ENCODE peak calls at places on chromosome 13, in ten cellular contexts. O is kidney epithelial cell, U is nephron progenitor cell, N is left ventricle myocardium inferior, Y is IMR-90, C is Caco-2, W is glutamatergic neuron, H is HFF-Myc, G is HCT116, I is tibial nerve. A is an unnamed sample.

GRCh38 chr13:100176781-100177389 is 88.0 kb downstream of the PCCA start:
- DNase-seq in O (no peak), U (no peak), N (no peak), Y (peak), C (no peak), W (no peak), H (peak), G (no peak), I (no peak), A (peak)

GRCh38 chr13:107790360-107790759 is 425.0 kb downstream of the LIG4 start:
- DNase-seq in O (no peak), U (no peak), N (no peak), Y (no peak), C (no peak), W (no peak), H (no peak), G (no peak), I (no peak), A (no peak)

GRCh38 chr13:76438050-76438449 is 448.2 kb downstream of the KCTD12 start:
- DNase-seq in O (no peak), U (no peak), N (no peak), Y (peak), C (no peak), W (no peak), H (no peak), G (no peak), I (no peak), A (peak)

GRCh38 chr13:84126671-84127171 is 244.4 kb upstream of the SLITRK1 start:
- DNase-seq in O (no peak), U (no peak), N (no peak), Y (no peak), C (no peak), W (no peak), H (no peak), G (no peak), I (no peak), A (no peak)

GRCh38 chr13:97631158-97631557 is 197.2 kb downstream of the RAP2A start:
- DNase-seq in O (no peak), U (no peak), N (no peak), Y (no peak), C (no peak), W (no peak), H (no peak), G (no peak), I (no peak), A (no peak)

GRCh38 chr13:97408938-97409337 is 25.0 kb upstream of the RAP2A start:
- DNase-seq in O (no peak), U (no peak), N (no peak), Y (no peak), C (no peak), W (no peak), H (no peak), G (no peak), I (no peak), A (no peak)

GRCh38 chr13:104740616-104741222 is 1674.5 kb upstream of the SLC10A2 start:
- DNase-seq in O (no peak), U (no peak), N (no peak), Y (no peak), C (no peak), W (peak), H (no peak), G (no peak), I (no peak), A (no peak)

GRCh38 chr13:79402074-79402635 is 3.9 kb downstream of the RBM26 start:
- DNase-seq in O (no peak), U (no peak), N (no peak), Y (no peak), C (no peak), W (no peak), H (no peak), G (no peak), I (no peak), A (no peak)

GRCh38 chr13:85833938-85834337 is 34.7 kb upstream of the SLITRK6 start:
- DNase-seq in O (no peak), U (no peak), N (no peak), Y (no peak), C (no peak), W (no peak), H (no peak), G (no peak), I (no peak), A (no peak)

GRCh38 chr13:35818577-35819165 is 312.5 kb downstream of the DCLK1 start:
- DNase-seq in O (peak), U (no peak), N (no peak), Y (peak), C (no peak), W (no peak), H (no peak), G (peak), I (no peak), A (peak)

GRCh38 chr13:20702945-20703784 is at the start of gene IL17D:
- DNase-seq in O (no peak), U (peak), N (no peak), Y (no peak), C (no peak), W (peak), H (no peak), G (no peak), I (no peak), A (no peak)

GRCh38 chr13:36528105-36528504 is 95.8 kb downstream of the CCNA1 start:
- DNase-seq in O (no peak), U (no peak), N (no peak), Y (no peak), C (no peak), W (no peak), H (no peak), G (no peak), I (no peak), A (no peak)

GRCh38 chr13:20356437-20356836 is 124.3 kb upstream of the GJB6 start:
- DNase-seq in O (no peak), U (peak), N (no peak), Y (no peak), C (no peak), W (no peak), H (no peak), G (no peak), I (no peak), A (peak)

GRCh38 chr13:112062619-112063308 is 4.2 kb upstream of the SOX1 start:
- DNase-seq in O (no peak), U (peak), N (no peak), Y (no peak), C (no peak), W (peak), H (no peak), G (no peak), I (no peak), A (no peak)

GRCh38 chr13:98143157-98143553 is 261 bp downstream of the FARP1 start:
- DNase-seq in O (no peak), U (peak), N (peak), Y (no peak), C (no peak), W (no peak), H (no peak), G (no peak), I (no peak), A (no peak)

GRCh38 chr13:21009036-21009435 is 52.4 kb downstream of the LATS2 start:
- DNase-seq in O (no peak), U (no peak), N (no peak), Y (no peak), C (no peak), W (no peak), H (no peak), G (no peak), I (no peak), A (no peak)

GRCh38 chr13:20303636-20304035 is 71.5 kb upstream of the GJB6 start:
- DNase-seq in O (no peak), U (no peak), N (no peak), Y (no peak), C (no peak), W (no peak), H (no peak), G (no peak), I (no peak), A (no peak)

GRCh38 chr13:110047511-110047910 is 259.4 kb downstream of the COL4A1 start:
- DNase-seq in O (peak), U (no peak), N (peak), Y (peak), C (no peak), W (no peak), H (no peak), G (no peak), I (no peak), A (peak)

GRCh38 chr13:74771964-74772363 is 637.8 kb upstream of the KLF12 start:
- DNase-seq in O (peak), U (no peak), N (no peak), Y (peak), C (no peak), W (no peak), H (no peak), G (no peak), I (no peak), A (peak)

GRCh38 chr13:36907801-36908200 is 12.2 kb downstream of the SMAD9 start:
- DNase-seq in O (no peak), U (no peak), N (no peak), Y (no peak), C (no peak), W (peak), H (no peak), G (no peak), I (no peak), A (no peak)

GRCh38 chr13:102020611-102021216 is 381.1 kb downstream of the FGF14 start:
- DNase-seq in O (peak), U (no peak), N (no peak), Y (no peak), C (no peak), W (no peak), H (no peak), G (no peak), I (no peak), A (no peak)

GRCh38 chr13:40974460-40975407 is 44.4 kb downstream of the ELF1 start:
- DNase-seq in O (peak), U (peak), N (no peak), Y (peak), C (peak), W (no peak), H (no peak), G (peak), I (no peak), A (peak)

GRCh38 chr13:104645786-104646185 is 1579.6 kb upstream of the SLC10A2 start:
- DNase-seq in O (no peak), U (no peak), N (no peak), Y (no peak), C (no peak), W (no peak), H (no peak), G (no peak), I (no peak), A (no peak)

GRCh38 chr13:95660981-95661581 is 15.9 kb upstream of the DNAJC3 start:
- DNase-seq in O (no peak), U (no peak), N (no peak), Y (peak), C (no peak), W (no peak), H (no peak), G (peak), I (no peak), A (peak)

GRCh38 chr13:113355621-113356020 is 8.3 kb downstream of the GRTP1 start:
- DNase-seq in O (no peak), U (no peak), N (no peak), Y (no peak), C (peak), W (no peak), H (no peak), G (no peak), I (no peak), A (no peak)

GRCh38 chr13:43805071-43805468 is 18.3 kb upstream of the ENOX1 start:
- DNase-seq in O (peak), U (no peak), N (no peak), Y (peak), C (no peak), W (no peak), H (no peak), G (peak), I (no peak), A (peak)

GRCh38 chr13:92739306-92739818 is 487.2 kb upstream of the GPC6 start:
- DNase-seq in O (no peak), U (no peak), N (no peak), Y (peak), C (no peak), W (no peak), H (no peak), G (no peak), I (no peak), A (peak)

GRCh38 chr13:112136095-112136494 is 69.1 kb downstream of the SOX1 start:
- DNase-seq in O (no peak), U (no peak), N (no peak), Y (no peak), C (no peak), W (no peak), H (no peak), G (no peak), I (no peak), A (no peak)

GRCh38 chr13:28138756-28139470 is 568 bp downstream of the PAN3 start:
- DNase-seq in O (no peak), U (peak), N (peak), Y (peak), C (peak), W (peak), H (peak), G (peak), I (peak), A (peak)

GRCh38 chr13:104953588-104953987 is 1581.9 kb downstream of the EFNB2 start:
- DNase-seq in O (no peak), U (no peak), N (no peak), Y (no peak), C (no peak), W (no peak), H (no peak), G (no peak), I (no peak), A (no peak)

GRCh38 chr13:60572855-60573254 is 175.8 kb downstream of the TDRD3 start:
- DNase-seq in O (no peak), U (peak), N (no peak), Y (no peak), C (no peak), W (no peak), H (no peak), G (no peak), I (no peak), A (no peak)

GRCh38 chr13:20828540-20829364 is 55.0 kb upstream of the EEF1AKMT1 start:
- DNase-seq in O (no peak), U (peak), N (no peak), Y (peak), C (no peak), W (no peak), H (peak), G (peak), I (no peak), A (peak)

GRCh38 chr13:95698047-95698749 is 21.3 kb downstream of the DNAJC3 start:
- DNase-seq in O (no peak), U (no peak), N (no peak), Y (peak), C (no peak), W (no peak), H (no peak), G (peak), I (no peak), A (no peak)

GRCh38 chr13:112790735-112791641 is 101.2 kb downstream of the ATP11A start:
- DNase-seq in O (no peak), U (no peak), N (no peak), Y (peak), C (no peak), W (no peak), H (no peak), G (no peak), I (no peak), A (no peak)

GRCh38 chr13:59542303-59542702 is 621.4 kb downstream of the DIAPH3 start:
- DNase-seq in O (no peak), U (no peak), N (no peak), Y (no peak), C (no peak), W (no peak), H (no peak), G (no peak), I (no peak), A (no peak)

GRCh38 chr13:79909664-79910063 is 428.7 kb downstream of the NDFIP2 start:
- DNase-seq in O (peak), U (no peak), N (no peak), Y (no peak), C (no peak), W (no peak), H (no peak), G (no peak), I (no peak), A (no peak)

GRCh38 chr13:113835461-113836274 is 28.2 kb downstream of the GAS6 start:
- DNase-seq in O (no peak), U (peak), N (peak), Y (peak), C (no peak), W (peak), H (peak), G (no peak), I (no peak), A (peak)

GRCh38 chr13:37068962-37069361 is 9.5 kb upstream of the SUPT20H start:
- DNase-seq in O (no peak), U (no peak), N (no peak), Y (peak), C (no peak), W (no peak), H (no peak), G (peak), I (no peak), A (peak)

GRCh38 chr13:109840201-109840892 is 54.0 kb upstream of the IRS2 start:
- DNase-seq in O (peak), U (no peak), N (no peak), Y (peak), C (no peak), W (no peak), H (peak), G (peak), I (no peak), A (peak)

GRCh38 chr13:45269204-45269603 is 68.4 kb upstream of the KCTD4 start:
- DNase-seq in O (no peak), U (no peak), N (no peak), Y (peak), C (no peak), W (no peak), H (no peak), G (no peak), I (no peak), A (peak)
- TF ChIP-seq CTCF in O (no peak), U (no peak), N (no peak), Y (no peak), C (no peak), W (no peak), H (no peak), G (peak), I (no peak), A (no peak)

DNA sequence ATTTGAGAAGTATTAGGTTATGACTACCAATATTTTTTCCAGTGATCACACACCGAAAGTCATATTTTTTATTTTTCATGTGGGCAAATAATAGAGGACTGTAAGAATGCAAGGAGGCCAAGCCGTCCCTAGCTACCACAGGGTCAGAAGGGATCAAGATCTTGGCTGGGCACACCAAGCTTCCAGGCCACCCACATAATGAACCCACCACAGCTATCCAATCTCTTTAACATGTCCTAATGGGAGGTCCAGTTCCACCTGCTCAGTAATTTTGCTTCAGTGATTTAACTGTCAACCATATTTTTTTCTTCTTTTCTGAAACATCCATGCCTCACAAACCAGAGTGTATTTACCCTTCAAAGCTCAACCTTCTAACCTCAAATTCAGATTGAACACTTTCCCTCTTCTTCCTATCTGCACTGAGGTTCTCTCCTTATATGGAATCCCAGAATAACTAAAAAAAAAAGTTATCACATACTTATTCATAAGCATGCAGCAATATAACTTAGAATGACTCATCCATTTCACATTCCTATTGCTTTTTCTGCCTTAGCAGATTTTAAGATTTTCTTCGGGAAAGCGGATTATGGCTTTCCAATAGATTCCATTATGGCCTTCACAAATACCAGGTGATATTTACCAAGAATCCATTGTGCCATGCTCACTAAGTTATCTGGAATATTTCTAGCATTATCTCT is 12.2 kb downstream of the ARGLU1 start:
- DNase-seq in O (no peak), U (no peak), N (no peak), Y (peak), C (no peak), W (no peak), H (no peak), G (no peak), I (no peak), A (peak)
- TF ChIP-seq CTCF in O (no peak), U (no peak), N (no peak), Y (no peak), C (no peak), W (no peak), H (no peak), G (no peak), I (no peak), A (no peak)

DNA sequence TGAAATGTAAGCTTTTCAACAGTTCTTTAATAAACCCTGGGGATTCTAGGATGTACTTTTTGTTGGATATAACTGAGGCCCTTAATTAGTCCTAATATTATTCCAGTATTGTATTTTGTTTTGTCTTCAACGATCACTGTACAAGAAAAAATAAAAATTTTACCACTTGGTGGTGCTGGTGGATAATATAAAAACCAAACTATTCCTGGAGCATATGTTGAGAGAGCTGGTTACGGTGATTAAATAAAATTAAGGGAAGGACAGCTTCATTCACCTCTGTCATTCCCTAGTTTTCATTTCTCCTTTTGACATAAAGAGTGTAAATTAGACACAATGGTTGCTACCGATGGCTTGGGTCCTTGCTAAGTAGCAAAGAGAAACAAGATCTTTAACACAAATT is 598.6 kb upstream of the PCDH20 start:
- DNase-seq in O (no peak), U (no peak), N (no peak), Y (peak), C (no peak), W (no peak), H (no peak), G (peak), I (no peak), A (peak)
- TF ChIP-seq CTCF in O (no peak), U (peak), N (peak), Y (no peak), C (peak), W (no peak), H (no peak), G (peak), I (no peak), A (no peak)

GRCh38 chr13:52664269-52664668 is 11.6 kb downstream of the SUGT1 start:
- DNase-seq in O (no peak), U (no peak), N (no peak), Y (no peak), C (no peak), W (no peak), H (no peak), G (no peak), I (no peak), A (no peak)

GRCh38 chr13:52670726-52671125 is 18.1 kb downstream of the SUGT1 start:
- DNase-seq in O (no peak), U (no peak), N (no peak), Y (no peak), C (no peak), W (no peak), H (no peak), G (no peak), I (no peak), A (no peak)

GRCh38 chr13:52665325-52665724 is 12.7 kb downstream of the SUGT1 start:
- DNase-seq in O (no peak), U (no peak), N (no peak), Y (peak), C (no peak), W (no peak), H (peak), G (peak), I (no peak), A (peak)

DNA sequence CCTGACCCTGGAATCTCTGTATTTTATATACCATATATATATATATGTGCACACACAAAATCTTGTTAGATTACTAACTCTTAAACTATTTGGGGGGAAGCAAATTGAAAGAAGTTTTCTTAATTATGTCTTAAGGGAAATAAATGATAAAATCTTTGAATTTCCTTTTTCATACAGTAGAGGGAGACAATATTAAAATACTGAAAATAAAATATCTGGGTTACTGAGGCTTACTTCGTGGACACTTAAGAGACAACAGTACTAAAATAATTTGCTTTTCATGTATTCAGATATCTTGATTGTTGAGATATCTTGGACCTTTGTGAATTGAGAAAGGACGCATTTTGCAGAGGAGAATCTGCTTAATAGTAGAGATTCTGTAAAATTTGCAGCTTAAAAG is 17.0 kb downstream of the SUGT1 start:
- DNase-seq in O (no peak), U (no peak), N (no peak), Y (no peak), C (no peak), W (no peak), H (no peak), G (no peak), I (no peak), A (no peak)
- TF ChIP-seq CTCF in O (no peak), U (no peak), N (no peak), Y (no peak), C (no peak), W (no peak), H (no peak), G (peak), I (no peak), A (no peak)

DNA sequence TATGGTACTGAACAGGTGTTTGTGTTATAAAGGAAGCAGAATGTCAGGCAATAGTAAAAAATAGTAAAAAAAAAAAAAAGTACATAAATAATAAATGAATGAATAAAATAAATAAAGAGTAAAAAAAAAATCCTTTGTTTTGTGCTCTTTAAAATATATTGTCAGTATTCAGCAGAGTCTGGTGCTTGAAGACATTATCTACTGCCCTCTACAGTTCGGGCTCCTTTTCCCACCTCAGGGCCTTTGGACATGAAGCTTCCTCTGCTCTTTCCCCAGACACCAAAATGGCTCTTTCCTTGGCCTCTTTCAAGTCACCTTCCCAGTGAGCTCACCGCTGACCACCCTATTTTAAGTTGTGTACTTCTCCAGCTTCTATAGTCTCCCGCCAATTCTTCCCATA is 137.5 kb downstream of the TNFRSF19 start:
- DNase-seq in O (no peak), U (no peak), N (no peak), Y (peak), C (no peak), W (no peak), H (no peak), G (peak), I (no peak), A (peak)
- TF ChIP-seq CTCF in O (peak), U (no peak), N (peak), Y (peak), C (peak), W (no peak), H (peak), G (peak), I (peak), A (peak)

A was measured in fibroblast of lung.